ENCODE peak calls at places on chromosome 1, in ten cellular contexts. One of them, this sample, is unnamed.

GRCh38 chr1:230077436-230078221 is 10.6 kb downstream of the GALNT2 start:
- DNase-seq in caudate nucleus: no peak
- DNase-seq in AG09309: no peak
- DNase-seq in GM23338: no peak
- DNase-seq in upper lobe of right lung: no peak
- DNase-seq in NCI-H748 treated with DMSO at 0.1 percent for 48 hours: no peak
- DNase-seq in fibroblast of mammary gland: peak
- DNase-seq in aorta: no peak
- DNase-seq in activated CD4-positive, alpha-beta T cell treated with anti-CD3 and anti-CD28 coated beads, Interleukin-2, amount 10 ng/mL, durations not matched to agents 7 days and 5 days: no peak
- DNase-seq in memory B cell: no peak
- DNase-seq in this sample: no peak

GRCh38 chr1:182699673-182700350 is 15.4 kb upstream of the RGS8 start:
- DNase-seq in caudate nucleus: no peak
- DNase-seq in AG09309: no peak
- DNase-seq in GM23338: peak
- DNase-seq in upper lobe of right lung: no peak
- DNase-seq in NCI-H748 treated with DMSO at 0.1 percent for 48 hours: no peak
- DNase-seq in fibroblast of mammary gland: no peak
- DNase-seq in aorta: no peak
- DNase-seq in activated CD4-positive, alpha-beta T cell treated with anti-CD3 and anti-CD28 coated beads, Interleukin-2, amount 10 ng/mL, durations not matched to agents 7 days and 5 days: no peak
- DNase-seq in memory B cell: no peak
- DNase-seq in this sample: peak

GRCh38 chr1:161763522-161764098 is 2.5 kb upstream of the ATF6 start:
- DNase-seq in caudate nucleus: no peak
- DNase-seq in AG09309: no peak
- DNase-seq in GM23338: peak
- DNase-seq in upper lobe of right lung: no peak
- DNase-seq in NCI-H748 treated with DMSO at 0.1 percent for 48 hours: no peak
- DNase-seq in fibroblast of mammary gland: peak
- DNase-seq in aorta: no peak
- DNase-seq in activated CD4-positive, alpha-beta T cell treated with anti-CD3 and anti-CD28 coated beads, Interleukin-2, amount 10 ng/mL, durations not matched to agents 7 days and 5 days: peak
- DNase-seq in memory B cell: peak
- DNase-seq in this sample: no peak

GRCh38 chr1:145828368-145829016 is 4.5 kb downstream of the POLR3C start:
- DNase-seq in caudate nucleus: no peak
- DNase-seq in AG09309: no peak
- DNase-seq in GM23338: no peak
- DNase-seq in upper lobe of right lung: no peak
- DNase-seq in NCI-H748 treated with DMSO at 0.1 percent for 48 hours: no peak
- DNase-seq in fibroblast of mammary gland: no peak
- DNase-seq in aorta: no peak
- DNase-seq in activated CD4-positive, alpha-beta T cell treated with anti-CD3 and anti-CD28 coated beads, Interleukin-2, amount 10 ng/mL, durations not matched to agents 7 days and 5 days: no peak
- DNase-seq in memory B cell: no peak
- DNase-seq in this sample: no peak

GRCh38 chr1:240031414-240031813 is 60.3 kb upstream of the FMN2 start:
- DNase-seq in caudate nucleus: no peak
- DNase-seq in AG09309: peak
- DNase-seq in GM23338: no peak
- DNase-seq in upper lobe of right lung: no peak
- DNase-seq in NCI-H748 treated with DMSO at 0.1 percent for 48 hours: no peak
- DNase-seq in fibroblast of mammary gland: peak
- DNase-seq in aorta: no peak
- DNase-seq in activated CD4-positive, alpha-beta T cell treated with anti-CD3 and anti-CD28 coated beads, Interleukin-2, amount 10 ng/mL, durations not matched to agents 7 days and 5 days: no peak
- DNase-seq in memory B cell: no peak
- DNase-seq in this sample: peak

GRCh38 chr1:29315262-29315661 is 78.9 kb downstream of the PTPRU start:
- DNase-seq in caudate nucleus: no peak
- DNase-seq in AG09309: no peak
- DNase-seq in GM23338: no peak
- DNase-seq in upper lobe of right lung: peak
- DNase-seq in NCI-H748 treated with DMSO at 0.1 percent for 48 hours: no peak
- DNase-seq in fibroblast of mammary gland: no peak
- DNase-seq in aorta: no peak
- DNase-seq in activated CD4-positive, alpha-beta T cell treated with anti-CD3 and anti-CD28 coated beads, Interleukin-2, amount 10 ng/mL, durations not matched to agents 7 days and 5 days: no peak
- DNase-seq in memory B cell: no peak
- DNase-seq in this sample: no peak

GRCh38 chr1:228180271-228180987 is 14.8 kb downstream of the IBA57 start:
- DNase-seq in caudate nucleus: no peak
- DNase-seq in AG09309: no peak
- DNase-seq in GM23338: peak
- DNase-seq in upper lobe of right lung: no peak
- DNase-seq in NCI-H748 treated with DMSO at 0.1 percent for 48 hours: no peak
- DNase-seq in fibroblast of mammary gland: no peak
- DNase-seq in aorta: no peak
- DNase-seq in activated CD4-positive, alpha-beta T cell treated with anti-CD3 and anti-CD28 coated beads, Interleukin-2, amount 10 ng/mL, durations not matched to agents 7 days and 5 days: no peak
- DNase-seq in memory B cell: no peak
- DNase-seq in this sample: no peak

GRCh38 chr1:47186267-47187185 is 3.3 kb downstream of the PDZK1IP1 start:
- DNase-seq in caudate nucleus: no peak
- DNase-seq in AG09309: no peak
- DNase-seq in GM23338: no peak
- DNase-seq in upper lobe of right lung: peak
- DNase-seq in NCI-H748 treated with DMSO at 0.1 percent for 48 hours: no peak
- DNase-seq in fibroblast of mammary gland: no peak
- DNase-seq in aorta: no peak
- DNase-seq in activated CD4-positive, alpha-beta T cell treated with anti-CD3 and anti-CD28 coated beads, Interleukin-2, amount 10 ng/mL, durations not matched to agents 7 days and 5 days: no peak
- DNase-seq in memory B cell: peak
- DNase-seq in this sample: no peak

GRCh38 chr1:87335175-87335992 is 6.7 kb downstream of the LMO4 start:
- DNase-seq in caudate nucleus: peak
- DNase-seq in AG09309: no peak
- DNase-seq in GM23338: peak
- DNase-seq in upper lobe of right lung: peak
- DNase-seq in NCI-H748 treated with DMSO at 0.1 percent for 48 hours: peak
- DNase-seq in fibroblast of mammary gland: no peak
- DNase-seq in aorta: peak
- DNase-seq in activated CD4-positive, alpha-beta T cell treated with anti-CD3 and anti-CD28 coated beads, Interleukin-2, amount 10 ng/mL, durations not matched to agents 7 days and 5 days: peak
- DNase-seq in memory B cell: peak
- DNase-seq in this sample: peak

GRCh38 chr1:220124542-220124941 is 30.6 kb downstream of the IARS2 start:
- DNase-seq in caudate nucleus: no peak
- DNase-seq in AG09309: peak
- DNase-seq in GM23338: no peak
- DNase-seq in upper lobe of right lung: no peak
- DNase-seq in NCI-H748 treated with DMSO at 0.1 percent for 48 hours: no peak
- DNase-seq in fibroblast of mammary gland: no peak
- DNase-seq in aorta: no peak
- DNase-seq in activated CD4-positive, alpha-beta T cell treated with anti-CD3 and anti-CD28 coated beads, Interleukin-2, amount 10 ng/mL, durations not matched to agents 7 days and 5 days: no peak
- DNase-seq in memory B cell: no peak
- DNase-seq in this sample: peak

GRCh38 chr1:57752847-57753246 is 329.0 kb upstream of the DAB1 start:
- DNase-seq in caudate nucleus: no peak
- DNase-seq in AG09309: no peak
- DNase-seq in GM23338: no peak
- DNase-seq in upper lobe of right lung: no peak
- DNase-seq in NCI-H748 treated with DMSO at 0.1 percent for 48 hours: no peak
- DNase-seq in fibroblast of mammary gland: no peak
- DNase-seq in aorta: no peak
- DNase-seq in activated CD4-positive, alpha-beta T cell treated with anti-CD3 and anti-CD28 coated beads, Interleukin-2, amount 10 ng/mL, durations not matched to agents 7 days and 5 days: no peak
- DNase-seq in memory B cell: no peak
- DNase-seq in this sample: no peak

GRCh38 chr1:55339681-55340080 is 124.5 kb upstream of the USP24 start:
- DNase-seq in caudate nucleus: no peak
- DNase-seq in AG09309: no peak
- DNase-seq in GM23338: no peak
- DNase-seq in upper lobe of right lung: no peak
- DNase-seq in NCI-H748 treated with DMSO at 0.1 percent for 48 hours: no peak
- DNase-seq in fibroblast of mammary gland: peak
- DNase-seq in aorta: no peak
- DNase-seq in activated CD4-positive, alpha-beta T cell treated with anti-CD3 and anti-CD28 coated beads, Interleukin-2, amount 10 ng/mL, durations not matched to agents 7 days and 5 days: no peak
- DNase-seq in memory B cell: no peak
- DNase-seq in this sample: no peak

GRCh38 chr1:233254039-233254362 is 41.5 kb downstream of the PCNX2 start:
- DNase-seq in caudate nucleus: no peak
- DNase-seq in AG09309: no peak
- DNase-seq in GM23338: no peak
- DNase-seq in upper lobe of right lung: no peak
- DNase-seq in NCI-H748 treated with DMSO at 0.1 percent for 48 hours: no peak
- DNase-seq in fibroblast of mammary gland: no peak
- DNase-seq in aorta: no peak
- DNase-seq in activated CD4-positive, alpha-beta T cell treated with anti-CD3 and anti-CD28 coated beads, Interleukin-2, amount 10 ng/mL, durations not matched to agents 7 days and 5 days: no peak
- DNase-seq in memory B cell: no peak
- DNase-seq in this sample: no peak

GRCh38 chr1:223556414-223557124 is 108.9 kb downstream of the CAPN8 start:
- DNase-seq in caudate nucleus: no peak
- DNase-seq in AG09309: no peak
- DNase-seq in GM23338: peak
- DNase-seq in upper lobe of right lung: peak
- DNase-seq in NCI-H748 treated with DMSO at 0.1 percent for 48 hours: peak
- DNase-seq in fibroblast of mammary gland: peak
- DNase-seq in aorta: peak
- DNase-seq in activated CD4-positive, alpha-beta T cell treated with anti-CD3 and anti-CD28 coated beads, Interleukin-2, amount 10 ng/mL, durations not matched to agents 7 days and 5 days: peak
- DNase-seq in memory B cell: no peak
- DNase-seq in this sample: peak